ENCODE peak calls at places on chromosomes 2 and 18, in ten cellular contexts. T is cardiac muscle cell, K is neural progenitor cell, Y is epithelial cell of proximal tubule, I is lower leg skin, E is WERI-Rb-1, M is H1, F is tibial nerve, N is choroid plexus epithelial cell, X is colonic mucosa. S is an unnamed sample.
A peak's percentile ranks its signal among the peaks of the same experiment; 100 is the strongest.

GRCh38 chr2:241659150-241659739 is 21.8 kb downstream of the ATG4B start:
- DNase-seq in T (peak; percentile 59), K (peak; percentile 61), Y (no peak), I (peak; percentile 36), E (peak; percentile 66), M (no peak), F (peak; percentile 67), N (peak; percentile 90), X (peak; percentile 74), S (peak; percentile 52)

GRCh38 chr2:11406492-11407381 is 59.2 kb downstream of the E2F6 start:
- DNase-seq in T (no peak), K (no peak), Y (no peak), I (no peak), E (no peak), M (no peak), F (no peak), N (peak; percentile 84), X (no peak), S (no peak)

GRCh38 chr2:109513749-109514588 is 99.8 kb downstream of the SEPTIN10 start:
- DNase-seq in T (no peak), K (no peak), Y (no peak), I (peak; percentile 76), E (no peak), M (no peak), F (peak; percentile 55), N (peak; percentile 93), X (peak; percentile 29), S (peak; percentile 24)

GRCh38 chr18:23881778-23882177 is 132.8 kb upstream of the TTC39C start:
- DNase-seq in T (peak; percentile 36), K (no peak), Y (no peak), I (no peak), E (peak; percentile 33), M (no peak), F (no peak), N (no peak), X (no peak), S (no peak)

GRCh38 chr2:149743842-149744468 is 156.4 kb upstream of the MMADHC start:
- DNase-seq in T (no peak), K (no peak), Y (no peak), I (no peak), E (no peak), M (no peak), F (no peak), N (peak; percentile 80), X (no peak), S (no peak)

GRCh38 chr18:24972577-24972976 is 379.4 kb downstream of the ZNF521 start:
- DNase-seq in T (no peak), K (no peak), Y (no peak), I (no peak), E (no peak), M (no peak), F (no peak), N (no peak), X (no peak), S (no peak)

GRCh38 chr18:40258298-40258697 is 1696.7 kb upstream of the PIK3C3 start:
- DNase-seq in T (peak; percentile 5), K (no peak), Y (no peak), I (no peak), E (no peak), M (no peak), F (no peak), N (peak; percentile 4), X (no peak), S (no peak)

GRCh38 chr2:240635998-240636547 is 10.8 kb downstream of the GPR35 start:
- DNase-seq in T (no peak), K (no peak), Y (no peak), I (no peak), E (no peak), M (no peak), F (no peak), N (no peak), X (no peak), S (no peak)

GRCh38 chr2:179311071-179311470 is 46.4 kb upstream of the SESTD1 start:
- DNase-seq in T (peak; percentile 19), K (peak; percentile 5), Y (no peak), I (no peak), E (peak; percentile 23), M (no peak), F (no peak), N (peak; percentile 83), X (no peak), S (peak; percentile 2)

GRCh38 chr2:19140463-19141208 is 217.8 kb downstream of the OSR1 start:
- DNase-seq in T (no peak), K (no peak), Y (peak; percentile 46), I (no peak), E (no peak), M (peak; percentile 2), F (no peak), N (peak; percentile 94), X (no peak), S (no peak)

GRCh38 chr18:35775887-35776286 is 194.3 kb downstream of the GALNT1 start:
- DNase-seq in T (peak; percentile 70), K (peak; percentile 63), Y (no peak), I (no peak), E (no peak), M (no peak), F (no peak), N (peak; percentile 41), X (no peak), S (peak; percentile 22)

GRCh38 chr2:147096671-147097070 is 748.2 kb upstream of the ACVR2A start:
- DNase-seq in T (no peak), K (no peak), Y (no peak), I (no peak), E (no peak), M (no peak), F (no peak), N (peak; percentile 14), X (no peak), S (no peak)

GRCh38 chr2:239470151-239470900 is 69.5 kb upstream of the HDAC4 start:
- DNase-seq in T (no peak), K (no peak), Y (no peak), I (no peak), E (no peak), M (no peak), F (no peak), N (no peak), X (no peak), S (no peak)

GRCh38 chr2:235749121-235749780 is 255.4 kb downstream of the AGAP1 start:
- DNase-seq in T (peak; percentile 16), K (no peak), Y (no peak), I (no peak), E (no peak), M (no peak), F (no peak), N (peak; percentile 50), X (no peak), S (no peak)

GRCh38 chr18:48676346-48676745 is 137.5 kb downstream of the CTIF start:
- DNase-seq in T (no peak), K (no peak), Y (no peak), I (no peak), E (no peak), M (no peak), F (no peak), N (no peak), X (no peak), S (no peak)

GRCh38 chr2:234395801-234396478 is 100.9 kb downstream of the ARL4C start:
- DNase-seq in T (no peak), K (peak; percentile 37), Y (no peak), I (no peak), E (peak; percentile 63), M (no peak), F (no peak), N (no peak), X (no peak), S (peak; percentile 27)

DNA sequence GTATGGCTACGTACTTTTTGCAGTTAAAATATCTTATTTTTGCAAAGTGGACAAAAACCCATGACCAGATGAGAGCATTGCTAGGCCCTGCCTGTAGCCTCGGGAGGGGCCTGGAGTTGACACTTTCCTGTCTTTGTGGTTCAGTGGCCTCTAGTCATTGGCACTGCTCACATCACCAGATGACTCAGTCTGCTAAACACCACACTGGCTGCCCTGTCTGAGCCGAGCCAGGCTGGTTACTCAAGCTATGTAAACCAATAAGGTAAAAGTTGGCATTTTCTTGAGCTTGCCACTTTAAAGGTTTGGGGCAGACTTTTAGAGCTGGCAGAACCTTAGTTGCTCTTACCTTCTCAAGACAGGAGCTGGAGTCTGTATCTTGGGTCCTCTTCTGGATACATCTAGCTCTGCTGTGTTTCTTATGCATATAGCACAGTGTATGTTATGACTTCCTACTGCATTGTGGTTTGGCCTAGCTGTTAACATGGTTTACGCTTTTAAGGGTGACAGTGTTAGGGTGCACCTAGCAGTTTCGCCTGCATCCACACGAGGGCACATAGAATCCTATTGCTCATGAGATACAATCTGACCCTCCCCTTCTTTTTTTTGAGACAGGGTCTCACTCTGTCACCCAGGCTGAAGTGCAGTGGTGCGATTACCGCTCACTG is 76.4 kb downstream of the AP1S3 start:
- DNase-seq in T (no peak), K (peak; percentile 26), Y (peak; percentile 92), I (peak; percentile 48), E (no peak), M (no peak), F (peak; percentile 5), N (peak; percentile 61), X (peak; percentile 22), S (no peak)
- TF ChIP-seq CTCF in T (no peak), K (peak; percentile 38), Y (peak; percentile 30), I (no peak), E (peak; percentile 23), M (peak; percentile 27), F (no peak), N (peak; percentile 42), X (no peak), S (no peak)

GRCh38 chr18:56353676-56354260 is 284.6 kb downstream of the TXNL1 start:
- DNase-seq in T (no peak), K (no peak), Y (no peak), I (no peak), E (no peak), M (no peak), F (no peak), N (no peak), X (no peak), S (no peak)

DNA sequence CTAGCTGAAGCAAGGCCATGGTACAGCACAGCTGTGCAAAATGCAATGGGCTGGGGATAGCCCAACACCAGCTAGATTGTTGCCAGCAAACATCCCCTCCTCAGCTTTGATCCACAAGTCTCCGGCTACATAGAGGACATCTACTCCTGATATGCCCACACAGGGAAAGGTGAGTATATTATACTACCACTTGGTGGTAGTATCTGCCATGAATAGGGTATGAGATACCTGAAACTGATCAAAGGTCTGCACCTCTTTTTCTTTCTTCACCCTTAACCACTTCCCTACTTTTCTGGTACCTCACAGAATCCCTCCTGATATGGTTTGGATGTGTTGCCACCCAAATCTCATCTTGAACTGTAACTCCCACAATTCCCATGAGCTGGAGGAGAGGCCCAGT is 279.8 kb downstream of the TXNL1 start:
- DNase-seq in T (no peak), K (no peak), Y (no peak), I (no peak), E (no peak), M (no peak), F (no peak), N (no peak), X (no peak), S (no peak)
- TF ChIP-seq CTCF in T (no peak), K (no peak), Y (peak; percentile 50), I (no peak), E (peak; percentile 31), M (no peak), F (no peak), N (no peak), X (no peak), S (no peak)

GRCh38 chr2:88735853-88736252 is 44.4 kb downstream of the RPIA start:
- DNase-seq in T (no peak), K (no peak), Y (no peak), I (no peak), E (no peak), M (no peak), F (no peak), N (no peak), X (no peak), S (no peak)
- TF ChIP-seq CTCF in T (no peak), K (no peak), Y (no peak), I (no peak), E (no peak), M (no peak), F (no peak), N (no peak), X (no peak), S (no peak)

GRCh38 chr2:172429351-172429968 is 2.1 kb downstream of the ITGA6 start:
- DNase-seq in T (no peak), K (peak; percentile 37), Y (no peak), I (peak; percentile 36), E (no peak), M (no peak), F (no peak), N (peak; percentile 40), X (no peak), S (no peak)
- TF ChIP-seq CTCF in T (no peak), K (peak; percentile 3), Y (peak; percentile 51), I (no peak), E (no peak), M (no peak), F (no peak), N (peak; percentile 32), X (no peak), S (no peak)

S was measured in nephron progenitor cell.